ENCODE peak calls at places on chromosomes 3 and 15, in four cellular contexts. One of them, this sample, is unnamed.
A peak's percentile ranks its signal among the peaks of the same experiment; 100 is the strongest.

GRCh38 chr15:90178468-90179435 is 22.4 kb upstream of the SEMA4B start:
- DNase-seq in T-helper 1 cell: no peak
- DNase-seq in stimulated activated CD4-positive, alpha-beta T cell treated with anti-CD3 and anti-CD28 coated beads, Interleukin-1b, Interleukin-23, amount 100 ng/mL, for 24 hours: no peak
- DNase-seq in NAMALWA: no peak
- DNase-seq in this sample: peak; percentile 48

GRCh38 chr15:94040523-94041248 is 190.7 kb upstream of the MCTP2 start:
- DNase-seq in T-helper 1 cell: no peak
- DNase-seq in stimulated activated CD4-positive, alpha-beta T cell treated with anti-CD3 and anti-CD28 coated beads, Interleukin-1b, Interleukin-23, amount 100 ng/mL, for 24 hours: no peak
- DNase-seq in NAMALWA: peak; percentile 10
- DNase-seq in this sample: no peak

GRCh38 chr3:72446406-72447058 is 401.7 kb downstream of the SHQ1 start:
- DNase-seq in T-helper 1 cell: peak; percentile 17
- DNase-seq in stimulated activated CD4-positive, alpha-beta T cell treated with anti-CD3 and anti-CD28 coated beads, Interleukin-1b, Interleukin-23, amount 100 ng/mL, for 24 hours: no peak
- DNase-seq in NAMALWA: peak; percentile 26
- DNase-seq in this sample: peak; percentile 75

GRCh38 chr3:179544981-179545645 is 17.6 kb upstream of the ACTL6A start:
- DNase-seq in T-helper 1 cell: no peak
- DNase-seq in stimulated activated CD4-positive, alpha-beta T cell treated with anti-CD3 and anti-CD28 coated beads, Interleukin-1b, Interleukin-23, amount 100 ng/mL, for 24 hours: no peak
- DNase-seq in NAMALWA: no peak
- DNase-seq in this sample: no peak

GRCh38 chr15:70597056-70597603 is 166.2 kb downstream of the UACA start:
- DNase-seq in T-helper 1 cell: no peak
- DNase-seq in stimulated activated CD4-positive, alpha-beta T cell treated with anti-CD3 and anti-CD28 coated beads, Interleukin-1b, Interleukin-23, amount 100 ng/mL, for 24 hours: no peak
- DNase-seq in NAMALWA: no peak
- DNase-seq in this sample: no peak

GRCh38 chr3:159458010-159458409 is 530.6 kb upstream of the IL12A start:
- DNase-seq in T-helper 1 cell: no peak
- DNase-seq in stimulated activated CD4-positive, alpha-beta T cell treated with anti-CD3 and anti-CD28 coated beads, Interleukin-1b, Interleukin-23, amount 100 ng/mL, for 24 hours: no peak
- DNase-seq in NAMALWA: no peak
- DNase-seq in this sample: no peak

GRCh38 chr3:10742031-10742671 is 73.9 kb upstream of the SLC6A11 start:
- DNase-seq in T-helper 1 cell: no peak
- DNase-seq in stimulated activated CD4-positive, alpha-beta T cell treated with anti-CD3 and anti-CD28 coated beads, Interleukin-1b, Interleukin-23, amount 100 ng/mL, for 24 hours: no peak
- DNase-seq in NAMALWA: no peak
- DNase-seq in this sample: no peak

GRCh38 chr3:44439499-44440295 is 37.8 kb downstream of the ZNF445 start:
- DNase-seq in T-helper 1 cell: peak; percentile 42
- DNase-seq in stimulated activated CD4-positive, alpha-beta T cell treated with anti-CD3 and anti-CD28 coated beads, Interleukin-1b, Interleukin-23, amount 100 ng/mL, for 24 hours: peak; percentile 54
- DNase-seq in NAMALWA: peak; percentile 49
- DNase-seq in this sample: peak; percentile 98

GRCh38 chr15:101820781-101821180 is 8.8 kb downstream of the OR4F15 start:
- DNase-seq in T-helper 1 cell: no peak
- DNase-seq in stimulated activated CD4-positive, alpha-beta T cell treated with anti-CD3 and anti-CD28 coated beads, Interleukin-1b, Interleukin-23, amount 100 ng/mL, for 24 hours: no peak
- DNase-seq in NAMALWA: no peak
- DNase-seq in this sample: no peak

GRCh38 chr15:66850078-66850991 is 148.3 kb downstream of the SMAD6 start:
- DNase-seq in T-helper 1 cell: no peak
- DNase-seq in stimulated activated CD4-positive, alpha-beta T cell treated with anti-CD3 and anti-CD28 coated beads, Interleukin-1b, Interleukin-23, amount 100 ng/mL, for 24 hours: no peak
- DNase-seq in NAMALWA: no peak
- DNase-seq in this sample: no peak

GRCh38 chr3:164620423-164620822 is 457.9 kb downstream of the SI start:
- DNase-seq in T-helper 1 cell: no peak
- DNase-seq in stimulated activated CD4-positive, alpha-beta T cell treated with anti-CD3 and anti-CD28 coated beads, Interleukin-1b, Interleukin-23, amount 100 ng/mL, for 24 hours: no peak
- DNase-seq in NAMALWA: no peak
- DNase-seq in this sample: no peak

GRCh38 chr3:181709537-181710279 is 2.0 kb upstream of the SOX2 start:
- DNase-seq in T-helper 1 cell: no peak
- DNase-seq in stimulated activated CD4-positive, alpha-beta T cell treated with anti-CD3 and anti-CD28 coated beads, Interleukin-1b, Interleukin-23, amount 100 ng/mL, for 24 hours: peak; percentile 52
- DNase-seq in NAMALWA: peak; percentile 69
- DNase-seq in this sample: peak; percentile 61

GRCh38 chr3:102595057-102595456 is 160.2 kb downstream of the ZPLD1 start:
- DNase-seq in T-helper 1 cell: no peak
- DNase-seq in stimulated activated CD4-positive, alpha-beta T cell treated with anti-CD3 and anti-CD28 coated beads, Interleukin-1b, Interleukin-23, amount 100 ng/mL, for 24 hours: no peak
- DNase-seq in NAMALWA: no peak
- DNase-seq in this sample: no peak

GRCh38 chr3:3792391-3792790 is 6.8 kb upstream of the LRRN1 start:
- DNase-seq in T-helper 1 cell: no peak
- DNase-seq in stimulated activated CD4-positive, alpha-beta T cell treated with anti-CD3 and anti-CD28 coated beads, Interleukin-1b, Interleukin-23, amount 100 ng/mL, for 24 hours: no peak
- DNase-seq in NAMALWA: no peak
- DNase-seq in this sample: no peak

GRCh38 chr3:86785381-86785780 is 205.6 kb downstream of the VGLL3 start:
- DNase-seq in T-helper 1 cell: no peak
- DNase-seq in stimulated activated CD4-positive, alpha-beta T cell treated with anti-CD3 and anti-CD28 coated beads, Interleukin-1b, Interleukin-23, amount 100 ng/mL, for 24 hours: no peak
- DNase-seq in NAMALWA: no peak
- DNase-seq in this sample: peak; percentile 41

GRCh38 chr15:51621155-51621554 is 1.4 kb downstream of the DMXL2 start:
- DNase-seq in T-helper 1 cell: no peak
- DNase-seq in stimulated activated CD4-positive, alpha-beta T cell treated with anti-CD3 and anti-CD28 coated beads, Interleukin-1b, Interleukin-23, amount 100 ng/mL, for 24 hours: no peak
- DNase-seq in NAMALWA: no peak
- DNase-seq in this sample: no peak

GRCh38 chr15:99279783-99280307 is 28.6 kb downstream of the LRRC28 start:
- DNase-seq in T-helper 1 cell: no peak
- DNase-seq in stimulated activated CD4-positive, alpha-beta T cell treated with anti-CD3 and anti-CD28 coated beads, Interleukin-1b, Interleukin-23, amount 100 ng/mL, for 24 hours: no peak
- DNase-seq in NAMALWA: no peak
- DNase-seq in this sample: no peak

This sample was measured in OCI-M1.